ENCODE peak calls at places on chromosomes 12 and 14, in four cellular contexts. F is BJ; M is upper lobe of right lung; S is CD4-positive, alpha-beta T cell. V is an unnamed sample.
A peak's percentile ranks its signal among the peaks of the same experiment; 100 is the strongest.

GRCh38 chr12:2190085-2190484 is 137.3 kb downstream of the CACNA1C start:
- DNase-seq in F (no peak), S (no peak), M (no peak), V (no peak)

GRCh38 chr14:81455344-81455743 is 55.2 kb upstream of the STON2 start:
- DNase-seq in S (no peak), M (no peak), F (no peak), V (no peak)

GRCh38 chr12:4388032-4388431 is 8.5 kb upstream of the FGF23 start:
- DNase-seq in M (no peak), F (no peak), S (no peak), V (no peak)

GRCh38 chr12:25276199-25276937 is 25.6 kb upstream of the KRAS start:
- DNase-seq in F (peak; percentile 22), S (peak; percentile 47), M (no peak), V (peak; percentile 41)

GRCh38 chr12:76588881-76589565 is 29.5 kb upstream of the OSBPL8 start:
- DNase-seq in S (no peak), M (no peak), F (peak; percentile 93), V (peak; percentile 25)

GRCh38 chr12:124919646-124920352 is 5.3 kb upstream of the UBC start:
- DNase-seq in S (no peak), F (no peak), M (no peak), V (no peak)

GRCh38 chr14:96994999-96995398 is 197.8 kb downstream of the VRK1 start:
- DNase-seq in S (no peak), M (no peak), F (no peak), V (no peak)

GRCh38 chr14:66443158-66443695 is 42.9 kb upstream of the CCDC196 start:
- DNase-seq in S (no peak), F (no peak), M (no peak), V (no peak)

GRCh38 chr12:47307680-47308399 is 228.1 kb upstream of the AMIGO2 start:
- DNase-seq in F (no peak), S (no peak), M (no peak), V (peak; percentile 67)

GRCh38 chr14:52333823-52334657 is 19.9 kb downstream of the PTGER2 start:
- DNase-seq in F (no peak), M (no peak), S (no peak), V (no peak)

GRCh38 chr14:86115972-86116371 is 586.0 kb downstream of the FLRT2 start:
- DNase-seq in S (no peak), M (no peak), F (no peak), V (no peak)

GRCh38 chr12:107657621-107658020 is 28.0 kb upstream of the PWP1 start:
- DNase-seq in F (no peak), M (no peak), S (no peak), V (no peak)

GRCh38 chr12:112979281-112979680 is 962 bp downstream of the OAS2 start:
- DNase-seq in S (peak; percentile 66), F (no peak), M (no peak), V (no peak)

GRCh38 chr12:132602578-132603239 is 7.7 kb downstream of the LRCOL1 start:
- DNase-seq in S (no peak), F (no peak), M (no peak), V (no peak)

GRCh38 chr14:91830777-91831176 is 36.6 kb downstream of the TC2N start:
- DNase-seq in S (no peak), F (no peak), M (no peak), V (peak; percentile 87)

GRCh38 chr12:114823701-114824100 is 139.7 kb upstream of the TBX3 start:
- DNase-seq in M (no peak), S (no peak), F (no peak), V (no peak)

GRCh38 chr12:108214486-108214885 is 85.4 kb downstream of the WSCD2 start:
- DNase-seq in F (no peak), M (no peak), S (no peak), V (no peak)

GRCh38 chr14:33362934-33363333 is 424.3 kb downstream of the NPAS3 start:
- DNase-seq in M (no peak), F (no peak), S (no peak), V (no peak)

GRCh38 chr14:36293824-36294223 is 26.6 kb downstream of the MBIP start:
- DNase-seq in S (no peak), M (no peak), F (peak; percentile 41), V (no peak)

GRCh38 chr12:90833228-90833627 is 121.7 kb downstream of the CCER1 start:
- DNase-seq in M (no peak), S (no peak), F (no peak), V (no peak)

GRCh38 chr14:99995700-99996356 is 69.4 kb upstream of the EVL start:
- DNase-seq in F (no peak), S (peak; percentile 62), M (no peak), V (no peak)

GRCh38 chr12:22396253-22396652 is 61.7 kb upstream of the ST8SIA1 start:
- DNase-seq in S (no peak), M (no peak), F (no peak), V (no peak)

GRCh38 chr14:57982802-57983201 is 116.9 kb upstream of the SLC35F4 start:
- DNase-seq in F (no peak), M (peak; percentile 75), S (no peak), V (no peak)

GRCh38 chr14:94769413-94770250 is at the start of gene GSC:
- DNase-seq in F (no peak), M (no peak), S (no peak), V (no peak)

DNA sequence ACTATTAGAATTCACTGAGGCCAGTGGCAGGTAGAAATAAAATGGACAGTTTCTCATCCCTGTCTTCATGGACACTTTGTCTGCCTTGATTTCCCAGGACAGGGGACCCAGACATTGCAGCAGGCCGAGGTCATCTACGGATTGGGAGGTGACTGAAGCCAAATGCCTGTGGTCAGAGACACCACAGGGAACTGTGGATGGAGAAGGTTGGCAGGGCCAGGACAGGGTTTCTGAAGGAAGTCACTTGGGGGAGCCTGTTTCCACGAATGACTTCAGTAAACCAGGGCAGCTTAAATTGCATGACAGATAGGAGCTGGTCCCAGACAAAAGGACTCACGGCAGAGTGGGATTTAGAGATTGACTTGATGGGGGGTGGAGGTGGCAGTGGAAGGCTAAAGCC is 224.9 kb downstream of the NTF3 start:
- DNase-seq in S (no peak), M (no peak), F (no peak), V (no peak)
- H3K27me3 ChIP-seq in S (no peaks in the 10 kb centered on the region), M (peaks cover 7% of the 10 kb centered on the region), F (no peaks in the 10 kb centered on the region), V (no peaks in the 10 kb centered on the region)

GRCh38 chr14:76051717-76052459 is 66.3 kb downstream of the IFT43 start:
- DNase-seq in S (no peak), F (no peak), M (no peak), V (no peak)

GRCh38 chr14:76055330-76055729 is 69.8 kb downstream of the IFT43 start:
- DNase-seq in F (no peak), S (no peak), M (no peak), V (no peak)

GRCh38 chr14:76053576-76054369 is 68.2 kb downstream of the IFT43 start:
- DNase-seq in S (no peak), M (no peak), F (no peak), V (no peak)

GRCh38 chr14:76050250-76050649 is 64.7 kb downstream of the IFT43 start:
- DNase-seq in F (no peak), M (no peak), S (no peak), V (no peak)

GRCh38 chr14:76050797-76051392 is 65.3 kb downstream of the IFT43 start:
- DNase-seq in S (peak; percentile 40), F (peak; percentile 9), M (no peak), V (no peak)
- H3K27me3 ChIP-seq in S (no peaks in the 10 kb centered on the region), F (no peaks in the 10 kb centered on the region), M (no peaks in the 10 kb centered on the region), V (no peaks in the 10 kb centered on the region)

GRCh38 chr14:22065372-22065771 is 391.8 kb upstream of the OR4E1 start:
- DNase-seq in S (no peak), F (no peak), M (no peak), V (no peak)

GRCh38 chr14:22070119-22070982 is 396.7 kb upstream of the OR4E1 start:
- DNase-seq in F (no peak), M (no peak), S (peak; percentile 50), V (no peak)

GRCh38 chr14:22071001-22071400 is 397.4 kb upstream of the OR4E1 start:
- DNase-seq in M (no peak), S (peak; percentile 55), F (no peak), V (peak; percentile 27)
- H3K27me3 ChIP-seq in M (no peaks in the 10 kb centered on the region), S (no peaks in the 10 kb centered on the region), F (no peaks in the 10 kb centered on the region), V (no peaks in the 10 kb centered on the region)

GRCh38 chr14:105087963-105088811 is 23.0 kb upstream of the GPR132 start:
- DNase-seq in M (peak; percentile 84), F (peak; percentile 39), S (no peak), V (peak; percentile 54)
- H3K27me3 ChIP-seq in M (no peaks in the 10 kb centered on the region), F (no peaks in the 10 kb centered on the region), S (no peaks in the 10 kb centered on the region), V (no peaks in the 10 kb centered on the region)

DNA sequence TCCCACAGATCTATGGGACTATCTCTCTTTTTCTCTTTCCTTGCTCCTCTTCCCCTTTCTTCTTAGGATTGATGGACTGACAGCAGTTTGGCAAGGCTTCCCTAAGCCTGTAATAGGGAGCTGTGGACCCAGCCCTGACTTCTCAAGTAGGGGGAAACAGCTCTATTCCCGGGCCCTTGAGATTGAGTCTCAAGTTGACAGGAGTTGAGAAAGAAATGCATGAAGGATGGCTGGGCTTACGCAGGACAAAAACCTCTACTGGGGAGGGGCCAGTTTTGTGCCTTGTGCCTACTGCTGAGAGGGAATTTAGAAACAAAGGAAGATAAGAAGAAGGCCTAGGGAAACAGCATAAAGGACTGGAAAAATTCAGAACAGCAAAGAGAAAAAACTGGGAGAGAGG is 60.3 kb downstream of the SMUG1 start:
- DNase-seq in M (no peak), S (no peak), F (no peak), V (no peak)
- H3K27me3 ChIP-seq in M (peaks cover 40% of the 10 kb centered on the region), S (peaks cover 47% of the 10 kb centered on the region), F (peaks cover 4% of the 10 kb centered on the region), V (peaks cover 2% of the 10 kb centered on the region)

GRCh38 chr12:120370343-120371243 is 1.6 kb upstream of the MSI1 start:
- DNase-seq in S (no peak), F (no peak), M (no peak), V (no peak)

GRCh38 chr12:120367924-120368788 is 808 bp downstream of the MSI1 start:
- DNase-seq in M (no peak), S (no peak), F (no peak), V (peak; percentile 77)

GRCh38 chr12:120367252-120367923 is 1.6 kb downstream of the MSI1 start:
- DNase-seq in M (no peak), S (no peak), F (no peak), V (no peak)

GRCh38 chr12:120368789-120369475 is at the start of gene MSI1:
- DNase-seq in F (no peak), M (no peak), S (no peak), V (peak; percentile 87)

GRCh38 chr12:120369476-120370342 is 745 bp upstream of the MSI1 start:
- DNase-seq in F (no peak), M (no peak), S (no peak), V (no peak)
- H3K27me3 ChIP-seq in F (peaks cover 40% of the 10 kb centered on the region), M (peaks cover 49% of the 10 kb centered on the region), S (peaks cover 81% of the 10 kb centered on the region), V (peaks cover 17% of the 10 kb centered on the region)

V was measured in upper lobe of left lung.